ENCODE peak calls at places on chromosome 17, in eight cellular contexts. C is HTR-8/SVneo; A is heart left ventricle; E is stimulated activated CD8-positive, alpha-beta memory T cell treated with anti-CD3 and anti-CD28 coated beads, Interleukin-15, amount 100 ng/mL, for 24 hours; L is lung; S is fibroblast of villous mesenchyme; G is mammary epithelial cell; V is stromal cell of bone marrow. N is an unnamed sample.

GRCh38 chr17:38719284-38719942 is 10.7 kb upstream of the CISD3 start:
- DNase-seq in C (no peak), A (no peak), E (no peak), L (no peak), S (no peak), G (no peak), V (no peak), N (no peak)

GRCh38 chr17:28716740-28717577 is 709 bp downstream of the RAB34 start:
- DNase-seq in C (no peak), A (peak), E (no peak), L (no peak), S (peak), G (peak), V (no peak), N (no peak)

GRCh38 chr17:48054238-48055185 is 6.4 kb downstream of the NFE2L1 start:
- DNase-seq in C (no peak), A (peak), E (no peak), L (peak), S (peak), G (peak), V (no peak), N (peak)

GRCh38 chr17:70423562-70423961 is 254.2 kb downstream of the KCNJ2 start:
- DNase-seq in C (no peak), A (no peak), E (no peak), L (no peak), S (no peak), G (no peak), V (no peak), N (no peak)

GRCh38 chr17:37768438-37768837 is 23.6 kb upstream of the HNF1B start:
- DNase-seq in C (no peak), A (no peak), E (no peak), L (no peak), S (no peak), G (no peak), V (no peak), N (no peak)

GRCh38 chr17:79798296-79799173 is 1.7 kb upstream of the CBX8 start:
- DNase-seq in C (no peak), A (no peak), E (no peak), L (no peak), S (no peak), G (no peak), V (no peak), N (no peak)

GRCh38 chr17:27218041-27218440 is 75.9 kb upstream of the WSB1 start:
- DNase-seq in C (no peak), A (no peak), E (no peak), L (no peak), S (no peak), G (no peak), V (no peak), N (no peak)

GRCh38 chr17:48139948-48140347 is 32.4 kb downstream of the SNX11 start:
- DNase-seq in C (no peak), A (no peak), E (no peak), L (no peak), S (no peak), G (no peak), V (no peak), N (no peak)

GRCh38 chr17:47727704-47728036 is 5.4 kb upstream of the TBX21 start:
- DNase-seq in C (no peak), A (no peak), E (no peak), L (no peak), S (no peak), G (no peak), V (no peak), N (no peak)